ENCODE peak calls at places on chromosomes 4 and X, in eight cellular contexts. M, J, S, A, H, C, G and K are unnamed samples.

GRCh38 chr4:147480891-147481576 is at the start of gene EDNRA:
- DNase-seq in J (no peak), G (peak), S (no peak), A (no peak), C (no peak), H (no peak), M (no peak), K (no peak)

GRCh38 chrX:131802836-131803626 is 220.1 kb upstream of the STK26 start:
- DNase-seq in J (peak), M (no peak), A (peak), G (peak), S (no peak), H (peak), C (no peak), K (no peak)

GRCh38 chr4:83334425-83335241 is at the start of gene HPSE:
- DNase-seq in G (peak), S (no peak), M (peak), C (peak), H (peak), J (peak), A (peak), K (no peak)

GRCh38 chrX:132219343-132219768 is at the start of gene RAP2C:
- DNase-seq in J (no peak), M (no peak), H (peak), C (peak), S (no peak), A (peak), G (peak), K (no peak)

GRCh38 chr4:31539279-31540074 is 819.3 kb downstream of the PCDH7 start:
- DNase-seq in A (no peak), S (no peak), J (no peak), C (no peak), G (no peak), M (no peak), H (no peak), K (no peak)

GRCh38 chr4:145081756-145082155 is 16.2 kb downstream of the ANAPC10 start:
- DNase-seq in C (no peak), H (no peak), S (no peak), J (no peak), G (no peak), A (no peak), M (no peak), K (no peak)

GRCh38 chrX:40012800-40013682 is 84.7 kb downstream of the BCOR start:
- DNase-seq in C (no peak), A (no peak), M (no peak), H (no peak), J (no peak), G (peak), S (peak), K (peak)

GRCh38 chr4:38531126-38531737 is 132.8 kb upstream of the KLF3 start:
- DNase-seq in S (no peak), A (no peak), C (no peak), M (no peak), H (no peak), G (peak), J (no peak), K (no peak)

GRCh38 chr4:74114234-74114633 is 15.2 kb upstream of the CXCL2 start:
- DNase-seq in C (no peak), S (no peak), M (no peak), H (no peak), J (peak), A (no peak), G (no peak), K (no peak)

GRCh38 chr4:133150643-133151300 is 1.7 kb downstream of the PCDH10 start:
- DNase-seq in H (no peak), S (no peak), G (peak), C (no peak), J (no peak), M (no peak), A (no peak), K (no peak)

GRCh38 chr4:109462802-109463201 is 29.2 kb downstream of the SEC24B start:
- DNase-seq in G (no peak), A (no peak), J (peak), H (no peak), S (no peak), M (no peak), C (no peak), K (no peak)

GRCh38 chr4:153773236-153773690 is 13.4 kb upstream of the RNF175 start:
- DNase-seq in H (no peak), S (no peak), A (no peak), G (peak), M (no peak), C (no peak), J (no peak), K (no peak)

GRCh38 chrX:43822015-43822414 is 60.2 kb downstream of the MAOB start:
- DNase-seq in A (no peak), S (no peak), G (no peak), M (no peak), J (no peak), C (no peak), H (no peak), K (no peak)

GRCh38 chr4:42366959-42367358 is 30.3 kb upstream of the SHISA3 start:
- DNase-seq in S (no peak), J (no peak), G (no peak), H (no peak), M (no peak), C (no peak), A (no peak), K (no peak)

GRCh38 chr4:42331914-42332368 is 65.3 kb upstream of the SHISA3 start:
- DNase-seq in H (no peak), A (no peak), S (peak), M (no peak), J (no peak), G (no peak), C (no peak), K (no peak)

GRCh38 chr4:86359944-86360478 is at the start of gene MAPK10:
- DNase-seq in M (no peak), G (peak), C (no peak), J (no peak), A (peak), S (no peak), H (peak), K (no peak)

GRCh38 chr4:148790691-148791090 is 348.5 kb upstream of the NR3C2 start:
- DNase-seq in M (no peak), H (no peak), S (no peak), J (no peak), A (no peak), C (no peak), G (no peak), K (no peak)

GRCh38 chr4:88937081-88937480 is 119.9 kb downstream of the FAM13A start:
- DNase-seq in G (no peak), J (no peak), M (no peak), H (no peak), C (no peak), S (peak), A (no peak), K (no peak)

GRCh38 chr4:100933628-100934027 is 413.7 kb downstream of the PPP3CA start:
- DNase-seq in M (no peak), A (no peak), C (no peak), G (no peak), H (no peak), J (peak), S (peak), K (no peak)

GRCh38 chr4:75841641-75842520 is 60.4 kb downstream of the PPEF2 start:
- DNase-seq in M (no peak), G (no peak), H (no peak), A (no peak), J (no peak), S (no peak), C (no peak), K (no peak)

GRCh38 chr4:72366601-72367000 is 202.4 kb downstream of the ADAMTS3 start:
- DNase-seq in G (no peak), C (no peak), H (no peak), S (no peak), A (no peak), M (no peak), J (no peak), K (no peak)

GRCh38 chrX:39808471-39808917 is 289.3 kb downstream of the BCOR start:
- DNase-seq in S (peak), J (peak), A (no peak), H (no peak), C (no peak), M (no peak), G (no peak), K (no peak)

GRCh38 chr4:55545681-55546632 is 752 bp downstream of the CLOCK start:
- DNase-seq in S (no peak), A (peak), G (peak), M (peak), C (peak), H (peak), J (peak), K (peak)

GRCh38 chrX:2666491-2666890 is 24.6 kb upstream of the CD99 start:
- DNase-seq in G (no peak), C (no peak), H (no peak), A (no peak), M (no peak), J (peak), S (no peak), K (no peak)

GRCh38 chr4:24765331-24765990 is 29.9 kb upstream of the SOD3 start:
- DNase-seq in A (no peak), S (no peak), J (peak), H (no peak), G (no peak), C (no peak), M (no peak), K (no peak)

GRCh38 chr4:15891312-15891711 is 47.2 kb downstream of the FGFBP1 start:
- DNase-seq in J (no peak), G (no peak), H (no peak), S (no peak), M (no peak), A (no peak), C (no peak), K (no peak)

GRCh38 chr4:81883004-81883403 is 411.3 kb upstream of the RASGEF1B start:
- DNase-seq in S (no peak), M (no peak), A (no peak), H (no peak), G (no peak), C (no peak), J (no peak), K (no peak)

GRCh38 chrX:149831473-149831872 is 49.5 kb upstream of the MAGEA8 start:
- DNase-seq in S (no peak), A (no peak), H (no peak), J (no peak), C (no peak), G (no peak), M (no peak), K (no peak)